ENCODE peak calls at places on chromosomes 6 and 20, in nine cellular contexts. One of them, this sample, is unnamed.

GRCh38 chr6:20366082-20366834 is 35.4 kb upstream of the E2F3 start:
- DNase-seq in HL-60: peak; percentile 23
- DNase-seq in pancreas: no peak
- DNase-seq in K562: no peak
- DNase-seq in endodermal cell: no peak
- DNase-seq in tibial artery: no peak
- DNase-seq in endothelial cell of umbilical vein: no peak
- DNase-seq in body of pancreas: no peak
- DNase-seq in psoas muscle: no peak
- DNase-seq in this sample: no peak

GRCh38 chr6:117890172-117890571 is 16.9 kb upstream of the SLC35F1 start:
- DNase-seq in pancreas: no peak
- DNase-seq in HL-60: no peak
- DNase-seq in body of pancreas: no peak
- DNase-seq in endothelial cell of umbilical vein: no peak
- DNase-seq in endodermal cell: no peak
- DNase-seq in K562: no peak
- DNase-seq in tibial artery: no peak
- DNase-seq in psoas muscle: no peak
- DNase-seq in this sample: no peak

GRCh38 chr6:7640607-7641577 is 50.9 kb downstream of the SNRNP48 start:
- DNase-seq in psoas muscle: no peak
- DNase-seq in body of pancreas: no peak
- DNase-seq in pancreas: no peak
- DNase-seq in endodermal cell: no peak
- DNase-seq in tibial artery: no peak
- DNase-seq in HL-60: no peak
- DNase-seq in K562: no peak
- DNase-seq in endothelial cell of umbilical vein: no peak
- DNase-seq in this sample: no peak

GRCh38 chr20:44695295-44696230 is 19.6 kb upstream of the CCN5 start:
- DNase-seq in pancreas: no peak
- DNase-seq in endothelial cell of umbilical vein: peak; percentile 54
- DNase-seq in psoas muscle: no peak
- DNase-seq in endodermal cell: peak; percentile 38
- DNase-seq in body of pancreas: no peak
- DNase-seq in K562: no peak
- DNase-seq in tibial artery: no peak
- DNase-seq in HL-60: no peak
- DNase-seq in this sample: no peak

GRCh38 chr6:53517021-53517420 is 27.9 kb downstream of the GCLC start:
- DNase-seq in tibial artery: no peak
- DNase-seq in body of pancreas: no peak
- DNase-seq in endothelial cell of umbilical vein: no peak
- DNase-seq in pancreas: no peak
- DNase-seq in psoas muscle: no peak
- DNase-seq in HL-60: no peak
- DNase-seq in endodermal cell: no peak
- DNase-seq in K562: no peak
- DNase-seq in this sample: no peak

GRCh38 chr6:168699631-168700315 is 258.8 kb downstream of the SMOC2 start:
- DNase-seq in HL-60: no peak
- DNase-seq in K562: no peak
- DNase-seq in psoas muscle: peak; percentile 43
- DNase-seq in endodermal cell: no peak
- DNase-seq in pancreas: no peak
- DNase-seq in body of pancreas: no peak
- DNase-seq in endothelial cell of umbilical vein: no peak
- DNase-seq in tibial artery: no peak
- DNase-seq in this sample: no peak

GRCh38 chr20:919491-919916 is 3.4 kb upstream of the ANGPT4 start:
- DNase-seq in endothelial cell of umbilical vein: no peak
- DNase-seq in endodermal cell: peak; percentile 57
- DNase-seq in body of pancreas: no peak
- DNase-seq in pancreas: no peak
- DNase-seq in psoas muscle: no peak
- DNase-seq in K562: peak; percentile 67
- DNase-seq in HL-60: no peak
- DNase-seq in tibial artery: no peak
- DNase-seq in this sample: no peak

GRCh38 chr6:27451660-27452390 is 21.1 kb downstream of the ZNF184 start:
- DNase-seq in endothelial cell of umbilical vein: no peak
- DNase-seq in K562: no peak
- DNase-seq in psoas muscle: no peak
- DNase-seq in pancreas: no peak
- DNase-seq in endodermal cell: no peak
- DNase-seq in HL-60: no peak
- DNase-seq in body of pancreas: no peak
- DNase-seq in tibial artery: no peak
- DNase-seq in this sample: no peak

GRCh38 chr6:170174124-170174770 is 116.6 kb downstream of the DLL1 start:
- DNase-seq in endodermal cell: peak; percentile 33
- DNase-seq in psoas muscle: no peak
- DNase-seq in endothelial cell of umbilical vein: no peak
- DNase-seq in HL-60: no peak
- DNase-seq in pancreas: peak; percentile 43
- DNase-seq in tibial artery: peak; percentile 31
- DNase-seq in body of pancreas: peak; percentile 22
- DNase-seq in K562: no peak
- DNase-seq in this sample: no peak

GRCh38 chr20:16444056-16444777 is 129.0 kb downstream of the KIF16B start:
- DNase-seq in psoas muscle: no peak
- DNase-seq in body of pancreas: peak; percentile 29
- DNase-seq in HL-60: no peak
- DNase-seq in endothelial cell of umbilical vein: no peak
- DNase-seq in pancreas: no peak
- DNase-seq in K562: no peak
- DNase-seq in tibial artery: no peak
- DNase-seq in endodermal cell: no peak
- DNase-seq in this sample: no peak

GRCh38 chr6:40520108-40520507 is 67.1 kb downstream of the LRFN2 start:
- DNase-seq in pancreas: no peak
- DNase-seq in endodermal cell: no peak
- DNase-seq in psoas muscle: no peak
- DNase-seq in endothelial cell of umbilical vein: no peak
- DNase-seq in body of pancreas: no peak
- DNase-seq in tibial artery: no peak
- DNase-seq in HL-60: no peak
- DNase-seq in K562: no peak
- DNase-seq in this sample: no peak

DNA sequence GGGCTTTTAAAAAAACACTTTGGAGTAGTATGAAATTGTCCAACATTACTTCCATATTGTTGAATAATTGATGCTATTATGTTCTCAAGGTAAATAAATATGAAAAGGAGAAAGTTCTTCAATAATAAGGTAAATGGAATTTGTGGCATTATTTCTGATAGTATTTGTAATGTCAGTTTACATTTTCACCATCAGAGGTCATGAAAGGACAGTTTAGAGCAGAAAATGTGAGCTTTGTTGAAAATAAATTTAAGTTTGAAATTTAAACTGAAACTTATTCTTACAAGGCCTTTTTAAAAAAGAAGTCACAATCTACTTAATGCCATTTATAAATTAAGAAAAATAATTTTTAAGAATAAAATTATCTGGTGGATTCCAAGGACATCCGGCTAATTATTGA is 15.8 kb upstream of the CEP162 start:
- DNase-seq in pancreas: no peak
- DNase-seq in endothelial cell of umbilical vein: no peak
- DNase-seq in K562: no peak
- DNase-seq in tibial artery: no peak
- DNase-seq in body of pancreas: no peak
- DNase-seq in endodermal cell: no peak
- DNase-seq in HL-60: no peak
- DNase-seq in psoas muscle: no peak
- DNase-seq in this sample: no peak
- TF ChIP-seq CTCF in pancreas: no peak
- TF ChIP-seq CTCF in endothelial cell of umbilical vein: no peak
- TF ChIP-seq CTCF in K562: peak; percentile 48
- TF ChIP-seq CTCF in tibial artery: no peak
- TF ChIP-seq CTCF in body of pancreas: no peak
- TF ChIP-seq CTCF in endodermal cell: peak; percentile 57
- TF ChIP-seq CTCF in HL-60: no peak
- TF ChIP-seq CTCF in psoas muscle: no peak
- TF ChIP-seq CTCF in this sample: no peak

GRCh38 chr6:159971341-159972178 is 2.7 kb downstream of the IGF2R start:
- DNase-seq in psoas muscle: no peak
- DNase-seq in HL-60: no peak
- DNase-seq in K562: no peak
- DNase-seq in tibial artery: no peak
- DNase-seq in endodermal cell: no peak
- DNase-seq in body of pancreas: no peak
- DNase-seq in endothelial cell of umbilical vein: no peak
- DNase-seq in pancreas: no peak
- DNase-seq in this sample: no peak
- H3K27ac ChIP-seq in psoas muscle: peak overlapping the region; percentile 97
- H3K27ac ChIP-seq in HL-60: no peak overlapping the region
- H3K27ac ChIP-seq in K562: peak overlapping the region; percentile 90
- H3K27ac ChIP-seq in tibial artery: no peak overlapping the region
- H3K27ac ChIP-seq in endodermal cell: no peak overlapping the region
- H3K27ac ChIP-seq in body of pancreas: no peak overlapping the region
- H3K27ac ChIP-seq in endothelial cell of umbilical vein: no peak overlapping the region
- H3K27ac ChIP-seq in pancreas: no peak overlapping the region
- H3K27ac ChIP-seq in this sample: no peak overlapping the region

GRCh38 chr20:38658879-38659612 is 57.4 kb downstream of the ARHGAP40 start:
- DNase-seq in endothelial cell of umbilical vein: peak; percentile 16
- DNase-seq in K562: peak; percentile 64
- DNase-seq in psoas muscle: no peak
- DNase-seq in HL-60: peak; percentile 11
- DNase-seq in pancreas: no peak
- DNase-seq in body of pancreas: peak; percentile 40
- DNase-seq in tibial artery: no peak
- DNase-seq in endodermal cell: peak; percentile 93
- DNase-seq in this sample: no peak
- TF ChIP-seq CTCF in endothelial cell of umbilical vein: peak; percentile 69
- TF ChIP-seq CTCF in K562: peak; percentile 81
- TF ChIP-seq CTCF in psoas muscle: peak; percentile 34
- TF ChIP-seq CTCF in HL-60: peak; percentile 74
- TF ChIP-seq CTCF in pancreas: peak; percentile 54
- TF ChIP-seq CTCF in body of pancreas: peak; percentile 52
- TF ChIP-seq CTCF in tibial artery: peak; percentile 28
- TF ChIP-seq CTCF in endodermal cell: peak; percentile 89
- TF ChIP-seq CTCF in this sample: peak; percentile 23

DNA sequence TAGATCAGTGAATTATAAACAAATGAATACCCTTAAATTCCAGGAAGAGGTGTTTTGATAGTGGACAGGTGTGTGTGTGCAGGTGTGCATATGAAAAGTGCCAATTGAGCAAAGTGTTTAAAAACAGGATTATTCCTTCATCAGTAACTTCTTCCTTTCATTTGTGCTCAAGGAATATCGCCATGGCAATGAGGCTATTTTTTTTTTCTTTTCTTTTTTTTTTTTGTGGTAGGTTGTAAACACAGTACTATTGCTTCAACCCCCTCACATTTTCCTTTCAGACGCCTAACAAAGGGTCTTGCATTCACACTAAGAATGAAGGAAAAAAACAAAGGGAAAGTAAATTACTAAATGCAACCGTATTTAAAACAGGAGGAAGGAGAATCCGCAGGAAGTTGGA is 2.0 kb upstream of the HSPA1B start:
- DNase-seq in psoas muscle: no peak
- DNase-seq in HL-60: no peak
- DNase-seq in body of pancreas: no peak
- DNase-seq in endodermal cell: no peak
- DNase-seq in pancreas: no peak
- DNase-seq in K562: no peak
- DNase-seq in endothelial cell of umbilical vein: no peak
- DNase-seq in tibial artery: no peak
- DNase-seq in this sample: no peak
- H3K27ac ChIP-seq in psoas muscle: peak overlapping the region; percentile 91
- H3K27ac ChIP-seq in HL-60: no peak overlapping the region
- H3K27ac ChIP-seq in body of pancreas: peak overlapping the region; percentile 98
- H3K27ac ChIP-seq in endodermal cell: no peak overlapping the region
- H3K27ac ChIP-seq in pancreas: peak overlapping the region; percentile 99
- H3K27ac ChIP-seq in K562: peak overlapping the region; percentile 78
- H3K27ac ChIP-seq in endothelial cell of umbilical vein: no peak overlapping the region
- H3K27ac ChIP-seq in tibial artery: peak overlapping the region; percentile 92
- H3K27ac ChIP-seq in this sample: peak overlapping the region; percentile 77

DNA sequence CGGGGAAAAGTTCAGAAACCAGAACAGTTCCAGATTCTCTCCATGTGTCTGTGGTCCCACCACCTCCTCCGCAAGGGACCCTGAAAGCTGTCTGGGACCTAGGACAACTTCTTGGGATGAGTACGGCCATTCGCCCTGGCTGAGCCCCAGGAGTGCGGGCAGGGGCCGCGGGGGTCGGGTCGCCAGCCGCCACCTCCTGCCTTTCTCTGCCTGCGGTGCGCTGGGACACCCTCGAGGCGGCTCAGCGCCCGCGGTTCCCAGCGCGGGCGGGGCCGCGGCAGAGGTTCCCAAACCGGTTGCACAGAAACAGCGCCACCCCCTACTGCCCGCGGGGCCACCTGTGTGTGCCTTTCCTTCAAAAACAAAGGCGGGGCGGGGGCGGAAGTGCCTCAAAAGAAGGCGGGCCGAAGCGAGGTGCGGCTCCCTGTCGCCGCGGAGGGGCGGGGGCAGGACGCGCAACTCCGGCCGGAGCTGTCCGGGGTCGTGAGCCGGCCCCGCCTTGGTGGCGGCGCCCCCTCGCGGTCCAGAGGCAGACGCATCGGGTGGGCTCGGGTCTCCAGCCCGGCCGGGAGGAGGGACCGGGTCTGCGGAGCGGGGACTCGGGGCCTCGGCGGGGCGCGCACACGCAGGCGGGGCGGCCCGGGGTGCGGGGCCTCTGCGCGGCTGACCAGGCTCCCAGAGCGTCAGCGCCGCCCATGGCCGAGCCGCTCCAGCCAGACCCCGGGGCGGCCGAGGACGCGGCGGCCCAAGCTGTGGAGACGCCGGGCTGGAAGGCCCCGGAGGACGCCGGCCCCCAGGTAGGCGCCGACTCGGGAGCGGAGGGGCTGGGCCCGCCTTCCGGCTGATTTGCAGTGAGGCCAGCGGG is at the start of gene HEBP2:
- DNase-seq in HL-60: peak; percentile 97
- DNase-seq in body of pancreas: peak; percentile 98
- DNase-seq in psoas muscle: peak; percentile 95
- DNase-seq in pancreas: peak; percentile 99
- DNase-seq in K562: peak; percentile 98
- DNase-seq in tibial artery: peak; percentile 94
- DNase-seq in endothelial cell of umbilical vein: peak; percentile 86
- DNase-seq in endodermal cell: peak; percentile 100
- DNase-seq in this sample: peak; percentile 82
- TF ChIP-seq CTCF in HL-60: no peak
- TF ChIP-seq CTCF in body of pancreas: peak; percentile 71
- TF ChIP-seq CTCF in psoas muscle: peak; percentile 68
- TF ChIP-seq CTCF in pancreas: no peak
- TF ChIP-seq CTCF in K562: peak; percentile 59
- TF ChIP-seq CTCF in tibial artery: peak; percentile 45
- TF ChIP-seq CTCF in endothelial cell of umbilical vein: peak; percentile 66
- TF ChIP-seq CTCF in endodermal cell: peak; percentile 88
- TF ChIP-seq CTCF in this sample: peak; percentile 36

This sample was measured in thoracic aorta.